ENCODE peak calls at places on chromosomes 5 and 9, in nine cellular contexts. One of them, this sample, is unnamed.

GRCh38 chr5:177973066-177973635 is 22.9 kb downstream of the PROP1 start:
- DNase-seq in Daoy: peak; percentile 66
- DNase-seq in fibroblast of gingiva: no peak
- DNase-seq in RPMI8226: no peak
- DNase-seq in AG20443: no peak
- DNase-seq in SW480: no peak
- DNase-seq in COLO829: no peak
- DNase-seq in activated CD4-positive, alpha-beta T cell treated with anti-CD3 and anti-CD28 coated beads, Interleukin-2, amount 50 U/mL, for 1 hour: no peak
- DNase-seq in hypothalamus: no peak
- DNase-seq in this sample: no peak

GRCh38 chr9:110217656-110218099 is 9.7 kb upstream of the C9orf152 start:
- DNase-seq in COLO829: peak; percentile 22
- DNase-seq in AG20443: peak; percentile 41
- DNase-seq in hypothalamus: no peak
- DNase-seq in RPMI8226: peak; percentile 50
- DNase-seq in fibroblast of gingiva: peak; percentile 52
- DNase-seq in activated CD4-positive, alpha-beta T cell treated with anti-CD3 and anti-CD28 coated beads, Interleukin-2, amount 50 U/mL, for 1 hour: no peak
- DNase-seq in SW480: peak; percentile 51
- DNase-seq in Daoy: peak; percentile 29
- DNase-seq in this sample: no peak

GRCh38 chr9:96654450-96655197 is 493 bp downstream of the PRXL2C start:
- DNase-seq in activated CD4-positive, alpha-beta T cell treated with anti-CD3 and anti-CD28 coated beads, Interleukin-2, amount 50 U/mL, for 1 hour: peak; percentile 80
- DNase-seq in COLO829: peak; percentile 67
- DNase-seq in RPMI8226: peak; percentile 5
- DNase-seq in SW480: peak; percentile 79
- DNase-seq in fibroblast of gingiva: peak; percentile 97
- DNase-seq in Daoy: peak; percentile 87
- DNase-seq in hypothalamus: peak; percentile 67
- DNase-seq in AG20443: peak; percentile 90
- DNase-seq in this sample: no peak

GRCh38 chr5:67012241-67012640 is 184.4 kb downstream of the CD180 start:
- DNase-seq in Daoy: peak; percentile 71
- DNase-seq in COLO829: no peak
- DNase-seq in RPMI8226: no peak
- DNase-seq in SW480: no peak
- DNase-seq in hypothalamus: no peak
- DNase-seq in AG20443: no peak
- DNase-seq in activated CD4-positive, alpha-beta T cell treated with anti-CD3 and anti-CD28 coated beads, Interleukin-2, amount 50 U/mL, for 1 hour: no peak
- DNase-seq in fibroblast of gingiva: no peak
- DNase-seq in this sample: peak; percentile 64

GRCh38 chr5:31952034-31952433 is 222.1 kb downstream of the GOLPH3 start:
- DNase-seq in RPMI8226: no peak
- DNase-seq in Daoy: no peak
- DNase-seq in AG20443: no peak
- DNase-seq in activated CD4-positive, alpha-beta T cell treated with anti-CD3 and anti-CD28 coated beads, Interleukin-2, amount 50 U/mL, for 1 hour: no peak
- DNase-seq in COLO829: no peak
- DNase-seq in fibroblast of gingiva: no peak
- DNase-seq in SW480: no peak
- DNase-seq in hypothalamus: no peak
- DNase-seq in this sample: no peak

GRCh38 chr9:93657331-93658111 is 81.1 kb downstream of the PHF2 start:
- DNase-seq in fibroblast of gingiva: no peak
- DNase-seq in activated CD4-positive, alpha-beta T cell treated with anti-CD3 and anti-CD28 coated beads, Interleukin-2, amount 50 U/mL, for 1 hour: no peak
- DNase-seq in COLO829: no peak
- DNase-seq in RPMI8226: no peak
- DNase-seq in AG20443: no peak
- DNase-seq in SW480: no peak
- DNase-seq in hypothalamus: no peak
- DNase-seq in Daoy: no peak
- DNase-seq in this sample: no peak

GRCh38 chr9:8872802-8873201 is 1073.2 kb upstream of the DMAC1 start:
- DNase-seq in RPMI8226: no peak
- DNase-seq in COLO829: no peak
- DNase-seq in hypothalamus: no peak
- DNase-seq in activated CD4-positive, alpha-beta T cell treated with anti-CD3 and anti-CD28 coated beads, Interleukin-2, amount 50 U/mL, for 1 hour: no peak
- DNase-seq in fibroblast of gingiva: peak; percentile 17
- DNase-seq in AG20443: no peak
- DNase-seq in SW480: no peak
- DNase-seq in Daoy: no peak
- DNase-seq in this sample: no peak

GRCh38 chr9:87267701-87268100 is 230.0 kb upstream of the DAPK1 start:
- DNase-seq in activated CD4-positive, alpha-beta T cell treated with anti-CD3 and anti-CD28 coated beads, Interleukin-2, amount 50 U/mL, for 1 hour: no peak
- DNase-seq in COLO829: no peak
- DNase-seq in SW480: no peak
- DNase-seq in AG20443: peak; percentile 81
- DNase-seq in fibroblast of gingiva: peak; percentile 92
- DNase-seq in RPMI8226: no peak
- DNase-seq in hypothalamus: no peak
- DNase-seq in Daoy: no peak
- DNase-seq in this sample: no peak

GRCh38 chr5:75002271-75002670 is 50.1 kb downstream of the GCNT4 start:
- DNase-seq in fibroblast of gingiva: no peak
- DNase-seq in hypothalamus: no peak
- DNase-seq in AG20443: no peak
- DNase-seq in RPMI8226: no peak
- DNase-seq in Daoy: no peak
- DNase-seq in SW480: no peak
- DNase-seq in activated CD4-positive, alpha-beta T cell treated with anti-CD3 and anti-CD28 coated beads, Interleukin-2, amount 50 U/mL, for 1 hour: no peak
- DNase-seq in COLO829: no peak
- DNase-seq in this sample: no peak

GRCh38 chr9:124212381-124213050 is 45.2 kb upstream of the NEK6 start:
- DNase-seq in fibroblast of gingiva: peak; percentile 37
- DNase-seq in RPMI8226: no peak
- DNase-seq in activated CD4-positive, alpha-beta T cell treated with anti-CD3 and anti-CD28 coated beads, Interleukin-2, amount 50 U/mL, for 1 hour: no peak
- DNase-seq in hypothalamus: no peak
- DNase-seq in SW480: no peak
- DNase-seq in AG20443: peak; percentile 73
- DNase-seq in COLO829: peak; percentile 40
- DNase-seq in Daoy: peak; percentile 75
- DNase-seq in this sample: no peak

GRCh38 chr5:159883522-159883950 is 32.7 kb upstream of the ADRA1B start:
- DNase-seq in AG20443: peak; percentile 71
- DNase-seq in fibroblast of gingiva: peak; percentile 71
- DNase-seq in SW480: no peak
- DNase-seq in RPMI8226: no peak
- DNase-seq in activated CD4-positive, alpha-beta T cell treated with anti-CD3 and anti-CD28 coated beads, Interleukin-2, amount 50 U/mL, for 1 hour: no peak
- DNase-seq in Daoy: no peak
- DNase-seq in COLO829: no peak
- DNase-seq in hypothalamus: no peak
- DNase-seq in this sample: no peak

GRCh38 chr9:80664327-80665210 is 1024.8 kb downstream of the TLE1 start:
- DNase-seq in SW480: peak; percentile 24
- DNase-seq in RPMI8226: no peak
- DNase-seq in activated CD4-positive, alpha-beta T cell treated with anti-CD3 and anti-CD28 coated beads, Interleukin-2, amount 50 U/mL, for 1 hour: no peak
- DNase-seq in Daoy: no peak
- DNase-seq in AG20443: no peak
- DNase-seq in COLO829: peak; percentile 46
- DNase-seq in hypothalamus: no peak
- DNase-seq in fibroblast of gingiva: no peak
- DNase-seq in this sample: no peak

GRCh38 chr9:81912135-81912534 is 16.1 kb upstream of the SPATA31D4 start:
- DNase-seq in SW480: no peak
- DNase-seq in fibroblast of gingiva: no peak
- DNase-seq in hypothalamus: no peak
- DNase-seq in Daoy: no peak
- DNase-seq in AG20443: no peak
- DNase-seq in activated CD4-positive, alpha-beta T cell treated with anti-CD3 and anti-CD28 coated beads, Interleukin-2, amount 50 U/mL, for 1 hour: no peak
- DNase-seq in RPMI8226: no peak
- DNase-seq in COLO829: no peak
- DNase-seq in this sample: no peak

GRCh38 chr5:1057841-1058548 is 49.4 kb downstream of the NKD2 start:
- DNase-seq in RPMI8226: no peak
- DNase-seq in Daoy: no peak
- DNase-seq in AG20443: no peak
- DNase-seq in activated CD4-positive, alpha-beta T cell treated with anti-CD3 and anti-CD28 coated beads, Interleukin-2, amount 50 U/mL, for 1 hour: no peak
- DNase-seq in COLO829: no peak
- DNase-seq in fibroblast of gingiva: no peak
- DNase-seq in SW480: no peak
- DNase-seq in hypothalamus: no peak
- DNase-seq in this sample: no peak

GRCh38 chr5:427415-428087 is 15.4 kb upstream of the EXOC3 start:
- DNase-seq in SW480: no peak
- DNase-seq in Daoy: no peak
- DNase-seq in COLO829: no peak
- DNase-seq in activated CD4-positive, alpha-beta T cell treated with anti-CD3 and anti-CD28 coated beads, Interleukin-2, amount 50 U/mL, for 1 hour: no peak
- DNase-seq in AG20443: no peak
- DNase-seq in hypothalamus: no peak
- DNase-seq in RPMI8226: no peak
- DNase-seq in fibroblast of gingiva: no peak
- DNase-seq in this sample: no peak

GRCh38 chr9:33146298-33146697 is 20.8 kb downstream of the B4GALT1 start:
- DNase-seq in hypothalamus: no peak
- DNase-seq in fibroblast of gingiva: no peak
- DNase-seq in SW480: no peak
- DNase-seq in AG20443: no peak
- DNase-seq in Daoy: no peak
- DNase-seq in activated CD4-positive, alpha-beta T cell treated with anti-CD3 and anti-CD28 coated beads, Interleukin-2, amount 50 U/mL, for 1 hour: no peak
- DNase-seq in RPMI8226: no peak
- DNase-seq in COLO829: no peak
- DNase-seq in this sample: no peak

GRCh38 chr9:72586388-72587160 is 65.2 kb downstream of the TMC1 start:
- DNase-seq in fibroblast of gingiva: peak; percentile 94
- DNase-seq in activated CD4-positive, alpha-beta T cell treated with anti-CD3 and anti-CD28 coated beads, Interleukin-2, amount 50 U/mL, for 1 hour: peak; percentile 3
- DNase-seq in hypothalamus: no peak
- DNase-seq in SW480: peak; percentile 92
- DNase-seq in RPMI8226: no peak
- DNase-seq in COLO829: peak; percentile 84
- DNase-seq in AG20443: peak; percentile 59
- DNase-seq in Daoy: peak; percentile 82
- DNase-seq in this sample: no peak

GRCh38 chr5:93349613-93350012 is 231.4 kb downstream of the NR2F1-AS1 start:
- DNase-seq in activated CD4-positive, alpha-beta T cell treated with anti-CD3 and anti-CD28 coated beads, Interleukin-2, amount 50 U/mL, for 1 hour: no peak
- DNase-seq in COLO829: no peak
- DNase-seq in AG20443: no peak
- DNase-seq in RPMI8226: no peak
- DNase-seq in hypothalamus: no peak
- DNase-seq in SW480: peak; percentile 1
- DNase-seq in Daoy: peak; percentile 76
- DNase-seq in fibroblast of gingiva: no peak
- DNase-seq in this sample: no peak

GRCh38 chr9:116103976-116104820 is 49.4 kb upstream of the PAPPA start:
- DNase-seq in hypothalamus: no peak
- DNase-seq in fibroblast of gingiva: no peak
- DNase-seq in AG20443: no peak
- DNase-seq in SW480: no peak
- DNase-seq in COLO829: no peak
- DNase-seq in activated CD4-positive, alpha-beta T cell treated with anti-CD3 and anti-CD28 coated beads, Interleukin-2, amount 50 U/mL, for 1 hour: no peak
- DNase-seq in Daoy: no peak
- DNase-seq in RPMI8226: no peak
- DNase-seq in this sample: no peak

This sample was measured in Panc1.